ENCODE peak calls at places on chromosomes 6 and 20, in eight cellular contexts. H is K562, I is mammary epithelial cell, U is fibroblast of lung, B is endodermal cell, R is endothelial cell of umbilical vein, X is H9, W is kidney. G is an unnamed sample.

GRCh38 chr6:34243901-34244884 is 4.6 kb downstream of the SMIM29 start:
- DNase-seq in H (peak), I (peak), U (peak), B (peak), R (peak), X (peak), W (peak), G (peak)

GRCh38 chr6:137623293-137623692 is 129.1 kb upstream of the OLIG3 start:
- DNase-seq in H (no peak), I (no peak), U (no peak), B (no peak), R (no peak), X (no peak), W (no peak), G (no peak)

GRCh38 chr6:161125591-161125990 is 134.0 kb downstream of the MAP3K4 start:
- DNase-seq in H (no peak), I (no peak), U (no peak), B (no peak), R (no peak), X (no peak), W (no peak), G (no peak)

GRCh38 chr20:31608256-31608980 is 3.3 kb downstream of the ID1 start:
- DNase-seq in H (peak), I (peak), U (peak), B (peak), R (peak), X (peak), W (peak), G (peak)

GRCh38 chr6:10441655-10442009 is 26.8 kb upstream of the TFAP2A start:
- DNase-seq in H (no peak), I (no peak), U (no peak), B (peak), R (no peak), X (no peak), W (no peak), G (no peak)

GRCh38 chr6:108165714-108166663 is at the start of gene NR2E1:
- DNase-seq in H (no peak), I (peak), U (peak), B (peak), R (no peak), X (peak), W (no peak), G (no peak)

GRCh38 chr6:90025418-90026089 is 131.3 kb downstream of the GJA10 start:
- DNase-seq in H (no peak), I (peak), U (peak), B (no peak), R (no peak), X (no peak), W (no peak), G (no peak)

GRCh38 chr20:44479643-44480042 is 4.0 kb downstream of the TTPAL start:
- DNase-seq in H (no peak), I (no peak), U (no peak), B (no peak), R (no peak), X (no peak), W (no peak), G (no peak)

GRCh38 chr6:132122871-132123270 is 171.7 kb upstream of the CCN2 start:
- DNase-seq in H (no peak), I (no peak), U (peak), B (no peak), R (peak), X (no peak), W (no peak), G (no peak)

GRCh38 chr20:3461911-3462677 is 8.7 kb upstream of the ATRN start:
- DNase-seq in H (no peak), I (no peak), U (no peak), B (no peak), R (no peak), X (no peak), W (no peak), G (no peak)

GRCh38 chr6:135576055-135576454 is 78.5 kb upstream of the AHI1 start:
- DNase-seq in H (no peak), I (no peak), U (peak), B (no peak), R (no peak), X (no peak), W (no peak), G (no peak)

GRCh38 chr6:82737965-82738364 is 327.7 kb downstream of the UBE3D start:
- DNase-seq in H (no peak), I (no peak), U (no peak), B (no peak), R (no peak), X (no peak), W (no peak), G (no peak)

GRCh38 chr20:43727980-43728590 is 1.3 kb upstream of the GTSF1L start:
- DNase-seq in H (no peak), I (no peak), U (peak), B (no peak), R (no peak), X (no peak), W (no peak), G (peak)

GRCh38 chr6:87473419-87473903 is 687 bp downstream of the SLC35A1 start:
- DNase-seq in H (peak), I (peak), U (peak), B (peak), R (no peak), X (no peak), W (no peak), G (peak)

GRCh38 chr6:113187671-113188070 is 669.5 kb upstream of the MARCKS start:
- DNase-seq in H (no peak), I (no peak), U (peak), B (no peak), R (no peak), X (no peak), W (no peak), G (no peak)

GRCh38 chr20:24616258-24617079 is 147.0 kb downstream of the SYNDIG1 start:
- DNase-seq in H (no peak), I (no peak), U (no peak), B (no peak), R (no peak), X (no peak), W (no peak), G (no peak)

GRCh38 chr20:58072695-58073671 is 155.5 kb downstream of the ANKRD60 start:
- DNase-seq in H (no peak), I (no peak), U (no peak), B (no peak), R (no peak), X (no peak), W (no peak), G (peak)

GRCh38 chr20:13028001-13028400 is 19.2 kb downstream of the SPTLC3 start:
- DNase-seq in H (no peak), I (peak), U (no peak), B (no peak), R (no peak), X (no peak), W (no peak), G (no peak)

GRCh38 chr6:41200901-41201783 is at the start of gene TREML2:
- DNase-seq in H (peak), I (no peak), U (no peak), B (peak), R (no peak), X (no peak), W (no peak), G (no peak)

GRCh38 chr6:124368131-124368530 is 564.5 kb downstream of the NKAIN2 start:
- DNase-seq in H (no peak), I (no peak), U (peak), B (no peak), R (no peak), X (no peak), W (no peak), G (no peak)

GRCh38 chr6:10589429-10589727 is 68.2 kb downstream of the GCNT2 start:
- DNase-seq in H (no peak), I (no peak), U (no peak), B (no peak), R (no peak), X (no peak), W (no peak), G (no peak)

GRCh38 chr6:166673309-166673708 is 46.3 kb upstream of the RPS6KA2 start:
- DNase-seq in H (no peak), I (no peak), U (no peak), B (no peak), R (no peak), X (no peak), W (no peak), G (no peak)

GRCh38 chr6:108575905-108576494 is 15.3 kb downstream of the FOXO3 start:
- DNase-seq in H (peak), I (no peak), U (no peak), B (no peak), R (no peak), X (no peak), W (no peak), G (no peak)

GRCh38 chr6:128421788-128422187 is 98.6 kb downstream of the PTPRK start:
- DNase-seq in H (no peak), I (peak), U (no peak), B (no peak), R (no peak), X (no peak), W (no peak), G (no peak)

GRCh38 chr6:122722746-122723145 is 56.8 kb upstream of the FABP7 start:
- DNase-seq in H (no peak), I (no peak), U (peak), B (no peak), R (no peak), X (no peak), W (no peak), G (no peak)

GRCh38 chr20:36761125-36761524 is 12.4 kb downstream of the DSN1 start:
- DNase-seq in H (no peak), I (no peak), U (no peak), B (no peak), R (no peak), X (no peak), W (no peak), G (no peak)

GRCh38 chr6:110681543-110682459 is 133.5 kb downstream of the CDK19 start:
- DNase-seq in H (no peak), I (peak), U (no peak), B (no peak), R (no peak), X (no peak), W (no peak), G (no peak)

GRCh38 chr6:132236744-132237143 is 164.5 kb downstream of the MOXD1 start:
- DNase-seq in H (no peak), I (no peak), U (no peak), B (peak), R (no peak), X (no peak), W (no peak), G (no peak)

GRCh38 chr6:110491299-110491643 is 14.9 kb upstream of the SLC22A16 start:
- DNase-seq in H (no peak), I (no peak), U (no peak), B (no peak), R (no peak), X (no peak), W (no peak), G (no peak)

GRCh38 chr6:56076033-56076432 is 171.3 kb downstream of the COL21A1 start:
- DNase-seq in H (no peak), I (peak), U (no peak), B (no peak), R (no peak), X (no peak), W (no peak), G (no peak)

GRCh38 chr20:37278966-37279590 is 10.4 kb upstream of the MANBAL start:
- DNase-seq in H (no peak), I (peak), U (no peak), B (peak), R (no peak), X (no peak), W (no peak), G (no peak)

GRCh38 chr20:50980071-50980681 is 21.6 kb downstream of the MOCS3 start:
- DNase-seq in H (no peak), I (peak), U (peak), B (no peak), R (peak), X (no peak), W (no peak), G (no peak)
- H3K9ac ChIP-seq in H (no peak), I (peak), U (peak), B (no peak), R (no peak), X (no peak), W (no peak), G (no peak)

DNA sequence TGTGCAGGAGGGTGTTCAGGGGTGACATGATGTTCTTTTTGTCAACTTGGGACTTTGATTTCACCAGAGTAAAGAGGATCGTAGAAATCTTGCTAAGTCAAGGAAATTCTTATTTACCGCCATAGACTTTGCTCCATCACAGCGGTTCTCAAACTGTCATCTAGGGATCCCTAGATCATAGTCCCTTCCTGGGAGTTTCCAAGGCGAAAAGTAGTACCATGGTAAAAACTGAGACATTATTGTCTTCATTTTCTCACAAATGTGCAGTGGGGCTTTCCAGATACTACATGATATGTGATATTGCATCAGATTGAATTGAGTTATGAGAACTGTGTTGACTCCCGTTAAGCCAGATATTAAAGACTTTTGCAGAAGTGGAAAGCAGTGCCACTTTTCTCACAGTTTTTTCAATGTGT is 79.7 kb downstream of the JARID2 start:
- DNase-seq in H (no peak), I (no peak), U (no peak), B (no peak), R (no peak), X (no peak), W (no peak), G (no peak)
- H3K9ac ChIP-seq in H (no peak), I (no peak), U (no peak), B (no peak), R (no peak), X (no peak), W (no peak), G (no peak)

GRCh38 chr6:116458264-116458663 is 2.9 kb upstream of the CALHM6 start:
- DNase-seq in H (no peak), I (no peak), U (no peak), B (no peak), R (no peak), X (no peak), W (no peak), G (no peak)

GRCh38 chr6:116461563-116462507 is 660 bp downstream of the CALHM6 start:
- DNase-seq in H (no peak), I (peak), U (peak), B (peak), R (peak), X (peak), W (peak), G (peak)

GRCh38 chr6:116462516-116462915 is 1.3 kb downstream of the CALHM6 start:
- DNase-seq in H (no peak), I (no peak), U (no peak), B (no peak), R (no peak), X (no peak), W (no peak), G (no peak)

GRCh38 chr6:116459927-116460326 is 1.2 kb upstream of the CALHM6 start:
- DNase-seq in H (no peak), I (no peak), U (no peak), B (no peak), R (no peak), X (no peak), W (no peak), G (no peak)

GRCh38 chr6:116461075-116461474 is at the start of gene CALHM6:
- DNase-seq in H (no peak), I (no peak), U (no peak), B (no peak), R (no peak), X (no peak), W (no peak), G (no peak)
- H3K9ac ChIP-seq in H (no peak), I (no peak), U (no peak), B (no peak), R (no peak), X (no peak), W (no peak), G (peak)

DNA sequence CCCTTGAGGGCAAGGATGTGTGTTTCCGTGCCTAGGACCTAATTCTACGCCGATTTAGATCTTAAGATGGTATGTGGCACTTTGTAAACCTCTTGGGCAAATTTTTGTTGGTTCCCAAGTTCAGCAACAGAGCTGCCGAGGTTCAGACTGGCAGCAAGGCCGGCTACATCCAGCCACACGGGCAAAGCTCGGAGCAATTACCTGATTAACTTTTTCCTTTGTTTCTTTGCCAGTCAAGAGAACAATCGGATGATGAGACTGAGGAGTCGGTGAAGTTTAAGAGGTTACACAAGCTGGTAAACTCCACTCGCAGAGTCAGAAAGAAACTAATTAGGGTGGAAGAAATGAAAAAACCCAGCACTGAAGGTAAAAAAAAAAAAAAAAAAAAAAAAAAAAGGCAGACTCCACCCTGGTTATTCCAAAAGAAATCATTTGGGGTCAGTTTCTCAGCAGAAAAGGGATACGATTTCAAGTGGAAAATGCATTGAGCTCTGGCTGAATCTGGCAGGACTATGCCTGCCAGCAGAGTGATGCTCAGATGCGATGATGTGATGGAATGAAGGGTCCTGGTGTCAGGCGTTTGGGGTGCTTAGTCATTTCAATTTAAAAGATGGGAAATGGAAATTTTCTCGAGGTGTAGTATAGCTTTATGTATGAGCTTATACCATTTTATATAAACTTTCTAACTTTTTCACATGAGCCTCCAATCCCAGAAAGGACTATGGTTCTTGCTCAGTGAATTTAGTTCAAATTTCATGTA is 171.6 kb downstream of the SASH1 start:
- DNase-seq in H (no peak), I (no peak), U (no peak), B (no peak), R (no peak), X (no peak), W (no peak), G (no peak)
- H3K9ac ChIP-seq in H (no peak), I (no peak), U (peak), B (no peak), R (no peak), X (no peak), W (no peak), G (no peak)

DNA sequence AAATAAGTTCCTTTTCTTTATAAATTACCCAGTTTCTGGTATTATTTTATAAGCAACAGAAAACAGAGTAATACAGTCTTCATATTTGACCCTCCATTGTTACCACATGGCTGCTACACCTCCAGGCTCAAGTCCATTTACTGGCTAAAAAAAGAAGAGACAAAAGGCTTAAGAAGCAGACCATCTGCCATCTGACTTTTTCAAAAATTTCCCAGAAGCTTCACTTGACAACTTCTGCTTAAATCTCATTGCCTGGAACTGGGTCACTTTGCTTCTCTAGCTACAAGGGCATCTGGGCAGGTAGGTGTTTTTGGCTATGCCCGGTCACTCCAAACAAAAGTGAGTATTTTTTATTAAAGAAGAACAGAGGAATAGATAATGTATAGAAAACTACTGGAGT is 118.0 kb downstream of the GRM1 start:
- DNase-seq in H (no peak), I (no peak), U (no peak), B (no peak), R (no peak), X (no peak), W (no peak), G (no peak)
- H3K9ac ChIP-seq in H (no peak), I (no peak), U (no peak), B (no peak), R (no peak), X (no peak), W (no peak), G (no peak)

GRCh38 chr20:49074521-49074920 is 28.4 kb downstream of the CSE1L start:
- DNase-seq in H (no peak), I (no peak), U (no peak), B (no peak), R (no peak), X (no peak), W (no peak), G (no peak)
- H3K9ac ChIP-seq in H (no peak), I (no peak), U (no peak), B (no peak), R (no peak), X (no peak), W (no peak), G (no peak)

DNA sequence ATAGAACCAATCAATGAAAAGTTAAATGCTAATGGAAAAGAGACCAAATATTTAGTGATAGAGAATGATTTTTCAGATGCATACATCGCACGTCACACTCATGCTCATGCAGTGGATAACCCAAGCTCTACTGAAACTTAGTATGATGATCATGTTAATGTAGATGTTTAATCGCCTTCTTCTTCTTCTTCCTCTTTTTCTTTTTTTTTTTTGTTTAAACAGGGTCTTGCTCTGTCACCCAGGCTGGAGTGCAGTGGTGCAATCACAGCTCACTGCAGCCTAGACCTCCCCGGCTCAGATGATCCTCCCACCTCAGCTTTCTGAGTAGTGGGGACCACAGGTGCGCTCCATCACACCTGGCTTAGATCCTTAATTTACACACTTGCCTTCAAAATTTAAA is 194.1 kb upstream of the SGK1 start:
- DNase-seq in H (no peak), I (no peak), U (no peak), B (no peak), R (no peak), X (no peak), W (no peak), G (no peak)
- H3K9ac ChIP-seq in H (no peak), I (no peak), U (no peak), B (no peak), R (no peak), X (no peak), W (no peak), G (no peak)

G was measured in colonic mucosa.